ENCODE peak calls at places on chromosomes 6 and 20, in five cellular contexts. V is T follicular helper cell; Q is EL; M is activated CD8-positive, alpha-beta memory T cell treated with anti-CD3 and anti-CD28 coated beads, Interleukin-2, amount 10 ng/mL, durations not matched to agents 7 days and 5 days; I is neural crest cell. G is an unnamed sample.

GRCh38 chr6:37256692-37257319 is 766 bp upstream of the TBC1D22B start:
- DNase-seq in V (no peak), Q (peak), M (no peak), I (no peak), G (no peak)

GRCh38 chr20:44993343-44993742 is 27.0 kb downstream of the STK4 start:
- DNase-seq in V (no peak), Q (peak), M (no peak), I (no peak), G (no peak)

GRCh38 chr20:62367136-62367482 is at the start of gene LAMA5:
- DNase-seq in V (no peak), Q (no peak), M (no peak), I (peak), G (peak)

GRCh38 chr6:37456816-37457560 is 24.0 kb downstream of the CMTR1 start:
- DNase-seq in V (no peak), Q (peak), M (no peak), I (no peak), G (no peak)

GRCh38 chr20:32007787-32008616 is 2.2 kb upstream of the CCM2L start:
- DNase-seq in V (no peak), Q (peak), M (peak), I (no peak), G (no peak)

GRCh38 chr20:60341062-60341461 is 382.8 kb downstream of the CDH26 start:
- DNase-seq in V (no peak), Q (no peak), M (no peak), I (no peak), G (no peak)

GRCh38 chr20:23257848-23258746 is 92.5 kb upstream of the NXT1 start:
- DNase-seq in V (no peak), Q (peak), M (no peak), I (no peak), G (no peak)

GRCh38 chr6:105317607-105318533 is 85.0 kb downstream of the PREP start:
- DNase-seq in V (no peak), Q (no peak), M (no peak), I (no peak), G (no peak)

GRCh38 chr6:107439418-107439817 is 19.9 kb downstream of the PDSS2 start:
- DNase-seq in V (no peak), Q (no peak), M (no peak), I (no peak), G (no peak)

GRCh38 chr6:87341899-87342298 is 2.7 kb upstream of the C6orf163 start:
- DNase-seq in V (no peak), Q (no peak), M (no peak), I (no peak), G (no peak)

GRCh38 chr6:21953831-21954801 is 342.7 kb downstream of the PRL start:
- DNase-seq in V (no peak), Q (peak), M (no peak), I (no peak), G (peak)

GRCh38 chr6:72206606-72207005 is 320.3 kb downstream of the RIMS1 start:
- DNase-seq in V (no peak), Q (no peak), M (no peak), I (no peak), G (no peak)

GRCh38 chr6:129494586-129494985 is 215.4 kb downstream of the ARHGAP18 start:
- DNase-seq in V (no peak), Q (no peak), M (no peak), I (no peak), G (no peak)

GRCh38 chr6:10332121-10332520 is 82.8 kb downstream of the TFAP2A start:
- DNase-seq in V (no peak), Q (no peak), M (no peak), I (no peak), G (no peak)

GRCh38 chr6:87654117-87654516 is 47.9 kb downstream of the AKIRIN2 start:
- DNase-seq in V (no peak), Q (no peak), M (no peak), I (no peak), G (no peak)

GRCh38 chr20:32982617-32983458 is 21.4 kb downstream of the SUN5 start:
- DNase-seq in V (no peak), Q (no peak), M (no peak), I (no peak), G (peak)

GRCh38 chr20:54345301-54345724 is 130.1 kb upstream of the DOK5 start:
- DNase-seq in V (no peak), Q (peak), M (no peak), I (no peak), G (no peak)

GRCh38 chr6:121319112-121319553 is 15.1 kb downstream of the TBC1D32 start:
- DNase-seq in V (no peak), Q (peak), M (no peak), I (no peak), G (no peak)

GRCh38 chr6:20911826-20912225 is 377.6 kb downstream of the CDKAL1 start:
- DNase-seq in V (no peak), Q (no peak), M (no peak), I (no peak), G (no peak)

GRCh38 chr6:140434761-140435160 is 1060.3 kb upstream of the CITED2 start:
- DNase-seq in V (no peak), Q (peak), M (no peak), I (no peak), G (no peak)

GRCh38 chr6:105401247-105402089 is 1.4 kb downstream of the PREP start:
- DNase-seq in V (no peak), Q (peak), M (no peak), I (no peak), G (no peak)

GRCh38 chr6:80464901-80465300 is 358.4 kb downstream of the BCKDHB start:
- DNase-seq in V (no peak), Q (no peak), M (no peak), I (no peak), G (no peak)

GRCh38 chr6:110509617-110510231 is 33.3 kb upstream of the SLC22A16 start:
- DNase-seq in V (no peak), Q (peak), M (no peak), I (no peak), G (no peak)

GRCh38 chr20:57384953-57385761 is 6.0 kb upstream of the RBM38 start:
- DNase-seq in V (no peak), Q (no peak), M (no peak), I (no peak), G (no peak)

GRCh38 chr6:18551228-18551627 is 164.1 kb downstream of the RNF144B start:
- DNase-seq in V (no peak), Q (peak), M (no peak), I (no peak), G (no peak)

GRCh38 chr6:144725731-144726522 is 440.8 kb downstream of the UTRN start:
- DNase-seq in V (no peak), Q (peak), M (peak), I (no peak), G (no peak)

GRCh38 chr6:111478064-111478476 is 4.9 kb downstream of the REV3L start:
- DNase-seq in V (no peak), Q (peak), M (no peak), I (no peak), G (no peak)

GRCh38 chr20:46351357-46352058 is 43.2 kb upstream of the CDH22 start:
- DNase-seq in V (no peak), Q (peak), M (no peak), I (no peak), G (no peak)

GRCh38 chr6:144449218-144449617 is 164.1 kb downstream of the UTRN start:
- DNase-seq in V (no peak), Q (no peak), M (peak), I (no peak), G (no peak)

GRCh38 chr20:45105317-45105716 is 4.4 kb upstream of the KCNS1 start:
- DNase-seq in V (no peak), Q (no peak), M (no peak), I (no peak), G (no peak)

GRCh38 chr6:53894086-53894485 is 99.3 kb downstream of the LRRC1 start:
- DNase-seq in V (no peak), Q (peak), M (peak), I (no peak), G (no peak)

GRCh38 chr20:63099426-63100267 is 92.9 kb upstream of the BHLHE23 start:
- DNase-seq in V (no peak), Q (no peak), M (no peak), I (no peak), G (peak)

GRCh38 chr6:83511901-83512681 is at the start of gene PRSS35:
- DNase-seq in V (no peak), Q (peak), M (no peak), I (peak), G (peak)

GRCh38 chr6:52284131-52284459 is 447 bp downstream of the MCM3 start:
- DNase-seq in V (no peak), Q (peak), M (peak), I (peak), G (peak)

GRCh38 chr6:54920628-54921027 is 74.1 kb downstream of the FAM83B start:
- DNase-seq in V (no peak), Q (no peak), M (no peak), I (no peak), G (no peak)

GRCh38 chr6:129890164-129890563 is 29.0 kb upstream of the TMEM244 start:
- DNase-seq in V (no peak), Q (peak), M (no peak), I (no peak), G (no peak)

GRCh38 chr6:60754879-60755278 is 1531.1 kb downstream of the KHDRBS2 start:
- DNase-seq in V (no peak), Q (no peak), M (no peak), I (no peak), G (no peak)

GRCh38 chr6:42551202-42551601 is 12.6 kb upstream of the UBR2 start:
- DNase-seq in V (no peak), Q (no peak), M (no peak), I (no peak), G (no peak)